ENCODE peak calls at places on chromosomes 5 and 9, in six cellular contexts. One of them, this sample, is unnamed.

GRCh38 chr9:28329323-28329722 is 756.0 kb upstream of the C9orf72 start:
- DNase-seq in gastrocnemius medialis: no peak
- DNase-seq in HT1080: no peak
- DNase-seq in NCI-H345: no peak
- DNase-seq in stimulated activated CD8-positive, alpha-beta memory T cell treated with anti-CD3 and anti-CD28 coated beads, Interleukin-15, amount 100 ng/mL, for 1 hour: no peak
- DNase-seq in A549: no peak
- DNase-seq in this sample: no peak

GRCh38 chr5:24823625-24824024 is 178.8 kb upstream of the CDH10 start:
- DNase-seq in gastrocnemius medialis: no peak
- DNase-seq in HT1080: peak
- DNase-seq in NCI-H345: peak
- DNase-seq in stimulated activated CD8-positive, alpha-beta memory T cell treated with anti-CD3 and anti-CD28 coated beads, Interleukin-15, amount 100 ng/mL, for 1 hour: no peak
- DNase-seq in A549: no peak
- DNase-seq in this sample: no peak

GRCh38 chr5:1298067-1298551 is 3.2 kb upstream of the TERT start:
- DNase-seq in gastrocnemius medialis: no peak
- DNase-seq in HT1080: no peak
- DNase-seq in NCI-H345: no peak
- DNase-seq in stimulated activated CD8-positive, alpha-beta memory T cell treated with anti-CD3 and anti-CD28 coated beads, Interleukin-15, amount 100 ng/mL, for 1 hour: no peak
- DNase-seq in A549: no peak
- DNase-seq in this sample: no peak

GRCh38 chr9:124695280-124695890 is 75.7 kb downstream of the NR6A1 start:
- DNase-seq in gastrocnemius medialis: no peak
- DNase-seq in HT1080: peak
- DNase-seq in NCI-H345: no peak
- DNase-seq in stimulated activated CD8-positive, alpha-beta memory T cell treated with anti-CD3 and anti-CD28 coated beads, Interleukin-15, amount 100 ng/mL, for 1 hour: no peak
- DNase-seq in A549: peak
- DNase-seq in this sample: no peak

GRCh38 chr5:10623305-10623910 is 59.5 kb downstream of the ANKRD33B start:
- DNase-seq in gastrocnemius medialis: no peak
- DNase-seq in HT1080: no peak
- DNase-seq in NCI-H345: no peak
- DNase-seq in stimulated activated CD8-positive, alpha-beta memory T cell treated with anti-CD3 and anti-CD28 coated beads, Interleukin-15, amount 100 ng/mL, for 1 hour: no peak
- DNase-seq in A549: no peak
- DNase-seq in this sample: no peak

GRCh38 chr5:150422758-150423157 is 10.0 kb upstream of the CD74 start:
- DNase-seq in gastrocnemius medialis: no peak
- DNase-seq in HT1080: no peak
- DNase-seq in NCI-H345: no peak
- DNase-seq in stimulated activated CD8-positive, alpha-beta memory T cell treated with anti-CD3 and anti-CD28 coated beads, Interleukin-15, amount 100 ng/mL, for 1 hour: no peak
- DNase-seq in A549: no peak
- DNase-seq in this sample: no peak

GRCh38 chr5:126851441-126852103 is 74.6 kb downstream of the LMNB1 start:
- DNase-seq in gastrocnemius medialis: no peak
- DNase-seq in HT1080: no peak
- DNase-seq in NCI-H345: no peak
- DNase-seq in stimulated activated CD8-positive, alpha-beta memory T cell treated with anti-CD3 and anti-CD28 coated beads, Interleukin-15, amount 100 ng/mL, for 1 hour: no peak
- DNase-seq in A549: no peak
- DNase-seq in this sample: peak

GRCh38 chr5:760363-761205 is 23.9 kb downstream of the ZDHHC11B start:
- DNase-seq in gastrocnemius medialis: no peak
- DNase-seq in HT1080: no peak
- DNase-seq in NCI-H345: no peak
- DNase-seq in stimulated activated CD8-positive, alpha-beta memory T cell treated with anti-CD3 and anti-CD28 coated beads, Interleukin-15, amount 100 ng/mL, for 1 hour: no peak
- DNase-seq in A549: no peak
- DNase-seq in this sample: no peak

GRCh38 chr9:36864491-36865410 is 169.3 kb downstream of the PAX5 start:
- DNase-seq in gastrocnemius medialis: no peak
- DNase-seq in HT1080: no peak
- DNase-seq in NCI-H345: no peak
- DNase-seq in stimulated activated CD8-positive, alpha-beta memory T cell treated with anti-CD3 and anti-CD28 coated beads, Interleukin-15, amount 100 ng/mL, for 1 hour: no peak
- DNase-seq in A549: no peak
- DNase-seq in this sample: no peak

GRCh38 chr5:169192572-169192971 is 108.4 kb downstream of the SLIT3 start:
- DNase-seq in gastrocnemius medialis: no peak
- DNase-seq in HT1080: no peak
- DNase-seq in NCI-H345: no peak
- DNase-seq in stimulated activated CD8-positive, alpha-beta memory T cell treated with anti-CD3 and anti-CD28 coated beads, Interleukin-15, amount 100 ng/mL, for 1 hour: no peak
- DNase-seq in A549: no peak
- DNase-seq in this sample: no peak

GRCh38 chr5:134626369-134627014 is 6.1 kb downstream of the SAR1B start:
- DNase-seq in gastrocnemius medialis: peak
- DNase-seq in HT1080: no peak
- DNase-seq in NCI-H345: no peak
- DNase-seq in stimulated activated CD8-positive, alpha-beta memory T cell treated with anti-CD3 and anti-CD28 coated beads, Interleukin-15, amount 100 ng/mL, for 1 hour: no peak
- DNase-seq in A549: peak
- DNase-seq in this sample: no peak

GRCh38 chr5:123371575-123372179 is 51.5 kb downstream of the CEP120 start:
- DNase-seq in gastrocnemius medialis: no peak
- DNase-seq in HT1080: peak
- DNase-seq in NCI-H345: peak
- DNase-seq in stimulated activated CD8-positive, alpha-beta memory T cell treated with anti-CD3 and anti-CD28 coated beads, Interleukin-15, amount 100 ng/mL, for 1 hour: no peak
- DNase-seq in A549: peak
- DNase-seq in this sample: peak

GRCh38 chr5:82793808-82794419 is 283.3 kb downstream of the TMEM167A start:
- DNase-seq in gastrocnemius medialis: no peak
- DNase-seq in HT1080: no peak
- DNase-seq in NCI-H345: no peak
- DNase-seq in stimulated activated CD8-positive, alpha-beta memory T cell treated with anti-CD3 and anti-CD28 coated beads, Interleukin-15, amount 100 ng/mL, for 1 hour: peak
- DNase-seq in A549: peak
- DNase-seq in this sample: no peak

GRCh38 chr5:142857405-142857804 is 87.2 kb downstream of the ARHGAP26 start:
- DNase-seq in gastrocnemius medialis: no peak
- DNase-seq in HT1080: no peak
- DNase-seq in NCI-H345: no peak
- DNase-seq in stimulated activated CD8-positive, alpha-beta memory T cell treated with anti-CD3 and anti-CD28 coated beads, Interleukin-15, amount 100 ng/mL, for 1 hour: no peak
- DNase-seq in A549: peak
- DNase-seq in this sample: no peak

GRCh38 chr9:128276574-128277270 is 646 bp downstream of the SWI5 start:
- DNase-seq in gastrocnemius medialis: no peak
- DNase-seq in HT1080: peak
- DNase-seq in NCI-H345: peak
- DNase-seq in stimulated activated CD8-positive, alpha-beta memory T cell treated with anti-CD3 and anti-CD28 coated beads, Interleukin-15, amount 100 ng/mL, for 1 hour: no peak
- DNase-seq in A549: no peak
- DNase-seq in this sample: peak

GRCh38 chr5:157459715-157460599 is at the start of gene NIPAL4:
- DNase-seq in gastrocnemius medialis: no peak
- DNase-seq in HT1080: no peak
- DNase-seq in NCI-H345: peak
- DNase-seq in stimulated activated CD8-positive, alpha-beta memory T cell treated with anti-CD3 and anti-CD28 coated beads, Interleukin-15, amount 100 ng/mL, for 1 hour: no peak
- DNase-seq in A549: peak
- DNase-seq in this sample: no peak